ENCODE peak calls at places on chromosomes 11 and 22, in nine cellular contexts. F is ascending aorta, P is tibial artery, Y is left lung, M is thyroid gland, D is IMR-90, Z is body of pancreas, N is pancreas, Q is upper lobe of right lung. E is an unnamed sample. For H3K4me1, the result is how much of the 10 kb centered on the place peaks cover.

GRCh38 chr22:32416556-32417085 is 4.6 kb upstream of the RTCB start:
- DNase-seq in F (no peak), P (no peak), Y (no peak), M (no peak), D (no peak), Z (no peak), N (no peak), Q (no peak), E (peak)

GRCh38 chr22:17563936-17564391 is 666 bp downstream of the SLC25A18 start:
- DNase-seq in F (no peak), P (no peak), Y (no peak), M (no peak), D (peak), Z (no peak), N (no peak), Q (no peak), E (peak)

GRCh38 chr11:57288771-57289579 is 35.8 kb downstream of the TNKS1BP1 start:
- DNase-seq in F (peak), P (no peak), Y (peak), M (no peak), D (peak), Z (no peak), N (no peak), Q (no peak), E (no peak)

GRCh38 chr11:119509969-119510401 is 87.0 kb upstream of the THY1 start:
- DNase-seq in F (peak), P (no peak), Y (no peak), M (no peak), D (peak), Z (no peak), N (no peak), Q (no peak), E (peak)

GRCh38 chr11:111427471-111427912 is 48.4 kb upstream of the POU2AF1 start:
- DNase-seq in F (no peak), P (no peak), Y (no peak), M (peak), D (no peak), Z (no peak), N (no peak), Q (no peak), E (peak)

GRCh38 chr11:124551987-124552386 is 8.5 kb upstream of the OR8B12 start:
- DNase-seq in F (no peak), P (no peak), Y (no peak), M (no peak), D (no peak), Z (no peak), N (no peak), Q (no peak), E (no peak)

GRCh38 chr11:17719028-17719939 is at the start of gene MYOD1:
- DNase-seq in F (peak), P (no peak), Y (no peak), M (no peak), D (no peak), Z (no peak), N (no peak), Q (no peak), E (no peak)

GRCh38 chr22:20111045-20111688 is 4.7 kb upstream of the RANBP1 start:
- DNase-seq in F (no peak), P (no peak), Y (peak), M (no peak), D (peak), Z (no peak), N (no peak), Q (no peak), E (peak)

GRCh38 chr11:67387518-67387917 is 4.3 kb upstream of the RAD9A start:
- DNase-seq in F (no peak), P (no peak), Y (no peak), M (no peak), D (no peak), Z (no peak), N (no peak), Q (no peak), E (no peak)

GRCh38 chr22:27666272-27666997 is 135.1 kb downstream of the MN1 start:
- DNase-seq in F (no peak), P (no peak), Y (no peak), M (no peak), D (no peak), Z (no peak), N (no peak), Q (no peak), E (no peak)

GRCh38 chr11:6413791-6414231 is 5.1 kb downstream of the APBB1 start:
- DNase-seq in F (no peak), P (no peak), Y (no peak), M (peak), D (no peak), Z (no peak), N (no peak), Q (no peak), E (no peak)

GRCh38 chr22:37259540-37260029 is 15.5 kb upstream of the RAC2 start:
- DNase-seq in F (no peak), P (no peak), Y (no peak), M (no peak), D (peak), Z (no peak), N (no peak), Q (peak), E (peak)

GRCh38 chr22:32714458-32715250 is 86.9 kb upstream of the TIMP3 start:
- DNase-seq in F (no peak), P (no peak), Y (no peak), M (no peak), D (no peak), Z (no peak), N (no peak), Q (no peak), E (no peak)

GRCh38 chr11:110086892-110087309 is 6.3 kb upstream of the ZC3H12C start:
- DNase-seq in F (no peak), P (no peak), Y (no peak), M (no peak), D (peak), Z (no peak), N (no peak), Q (no peak), E (no peak)

GRCh38 chr22:27747396-27748256 is 53.9 kb downstream of the MN1 start:
- DNase-seq in F (peak), P (peak), Y (no peak), M (no peak), D (no peak), Z (no peak), N (no peak), Q (no peak), E (no peak)

GRCh38 chr11:72391638-72392423 is 42.5 kb downstream of the CLPB start:
- DNase-seq in F (no peak), P (no peak), Y (no peak), M (no peak), D (no peak), Z (no peak), N (no peak), Q (no peak), E (no peak)

GRCh38 chr11:76265771-76266241 is 59.5 kb upstream of the WNT11 start:
- DNase-seq in F (no peak), P (peak), Y (no peak), M (no peak), D (no peak), Z (no peak), N (peak), Q (no peak), E (no peak)

GRCh38 chr11:65417702-65418430 is 4.7 kb upstream of the NEAT1 start:
- DNase-seq in F (peak), P (peak), Y (peak), M (peak), D (peak), Z (peak), N (peak), Q (peak), E (peak)

GRCh38 chr22:39634530-39635399 is 64.2 kb downstream of the CACNA1I start:
- DNase-seq in F (no peak), P (no peak), Y (peak), M (peak), D (peak), Z (peak), N (no peak), Q (no peak), E (peak)

GRCh38 chr22:21573750-21574494 is 6.4 kb downstream of the UBE2L3 start:
- DNase-seq in F (no peak), P (no peak), Y (no peak), M (no peak), D (no peak), Z (no peak), N (no peak), Q (no peak), E (no peak)

GRCh38 chr22:29661355-29661754 is 57.9 kb downstream of the NF2 start:
- DNase-seq in F (no peak), P (no peak), Y (no peak), M (no peak), D (peak), Z (no peak), N (no peak), Q (no peak), E (no peak)

GRCh38 chr11:119756169-119756568 is 27.2 kb upstream of the NECTIN1 start:
- DNase-seq in F (no peak), P (no peak), Y (no peak), M (no peak), D (no peak), Z (no peak), N (no peak), Q (peak), E (no peak)

DNA sequence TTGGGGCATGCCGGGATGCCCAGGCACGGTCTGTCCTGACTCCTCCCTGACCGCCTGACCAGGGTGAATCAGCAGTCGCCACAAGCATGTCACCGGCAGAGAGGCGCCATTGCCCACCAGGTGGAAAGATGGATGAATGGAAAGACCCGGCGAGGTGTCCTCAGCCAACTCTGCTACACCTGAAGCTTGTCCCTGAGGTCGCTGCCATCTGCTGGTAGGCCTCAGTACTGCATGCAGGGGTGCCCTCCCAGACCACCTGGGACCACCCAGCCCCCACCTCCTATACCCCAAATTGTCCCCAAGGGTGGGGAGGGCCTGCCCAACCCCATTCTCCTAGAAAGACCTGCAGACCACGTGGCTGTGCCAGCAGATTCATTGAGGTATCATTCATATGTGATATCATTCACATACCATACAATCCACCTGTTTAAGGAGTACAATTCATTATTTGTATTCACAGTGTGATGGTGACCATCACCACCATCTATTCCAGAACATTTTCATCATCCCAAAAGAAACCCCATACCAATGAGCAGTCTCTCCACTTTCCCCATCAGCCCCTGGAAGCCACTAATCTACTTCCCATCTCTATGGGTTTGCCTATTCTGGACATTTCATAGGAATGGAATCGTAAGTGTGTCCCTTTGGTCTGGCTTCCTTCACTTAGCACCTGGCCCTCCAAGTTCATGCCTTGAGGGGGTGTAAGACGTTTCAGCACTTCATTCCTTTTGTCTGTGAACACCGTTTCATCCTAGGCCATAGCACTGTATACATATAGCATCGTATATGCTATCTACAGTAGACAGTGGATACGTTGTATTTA is 17.5 kb downstream of the FGF3 start:
- DNase-seq in F (no peak), P (no peak), Y (peak), M (peak), D (no peak), Z (peak), N (peak), Q (no peak), E (peak)
- TF ChIP-seq CTCF in F (peak), P (peak), Y (peak), M (peak), D (peak), Z (peak), N (peak), Q (peak), E (peak)

DNA sequence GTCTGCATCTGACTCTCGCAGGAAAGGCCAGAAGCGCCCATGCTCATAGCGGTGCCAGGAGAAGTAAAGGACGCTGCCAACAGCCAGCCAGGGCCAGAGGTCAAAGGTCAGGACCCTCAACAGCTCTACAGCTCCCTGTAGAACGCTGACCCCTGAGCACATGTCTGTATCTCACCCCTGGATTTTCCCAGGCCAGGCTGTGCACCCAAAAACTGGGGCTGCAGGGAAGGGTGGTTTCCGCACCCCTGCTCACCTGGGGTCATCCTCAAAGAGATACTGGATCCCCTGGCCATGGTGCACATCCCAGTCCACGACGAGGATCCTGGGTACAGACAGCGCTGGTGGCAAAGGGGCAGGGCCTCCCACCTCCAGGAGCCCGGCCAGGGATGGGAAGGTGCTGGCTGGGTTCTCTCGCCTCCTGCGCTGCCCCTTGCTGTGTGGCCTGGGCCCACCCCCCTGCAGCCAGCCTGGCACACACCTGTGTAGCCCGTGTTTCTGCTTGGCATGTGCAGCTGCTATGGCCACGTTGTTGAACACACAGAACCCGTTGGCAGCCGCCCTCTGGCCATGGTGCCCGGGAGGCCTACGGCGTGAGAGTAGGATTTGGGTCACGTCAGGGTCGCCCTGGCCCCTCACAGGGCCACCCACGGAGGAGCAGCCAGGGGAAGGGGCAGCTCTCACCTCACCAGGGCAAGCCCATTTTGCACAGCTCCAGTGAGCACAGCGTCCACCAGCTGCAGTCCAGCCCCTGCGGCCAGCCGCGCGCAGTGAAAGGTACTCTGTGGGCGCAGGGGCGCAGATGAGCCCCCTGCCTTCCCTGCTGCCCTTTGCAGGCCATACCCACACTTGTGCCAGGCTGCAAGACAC is 1.4 kb downstream of the HDAC10 start:
- DNase-seq in F (no peak), P (no peak), Y (no peak), M (no peak), D (no peak), Z (no peak), N (no peak), Q (no peak), E (no peak)
- H3K4me1 ChIP-seq in F (under half), P (under half), Y (half or more), M (under half), D (under half), Z (under half), N (under half), Q (under half), E (under half)

DNA sequence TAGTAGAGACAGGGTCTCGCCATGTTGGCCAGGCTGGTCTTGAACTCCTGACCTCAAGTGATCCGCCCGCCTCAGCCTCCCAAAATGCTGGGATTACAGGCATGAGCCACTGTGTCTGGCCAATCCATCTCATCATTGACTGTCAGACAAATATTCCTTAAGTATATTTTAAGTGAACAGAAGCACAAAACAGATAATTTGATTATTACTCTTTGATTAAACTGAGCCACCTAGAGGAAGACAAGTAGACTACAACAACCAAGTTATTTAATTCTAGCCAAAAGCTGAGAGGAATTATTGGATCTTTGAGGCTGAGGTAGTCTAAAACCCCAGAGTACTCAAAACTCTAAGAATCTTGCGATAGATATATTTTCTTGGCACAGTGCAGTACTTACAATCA is 1.2 kb downstream of the ACRV1 start:
- DNase-seq in F (no peak), P (no peak), Y (no peak), M (no peak), D (peak), Z (no peak), N (no peak), Q (no peak), E (peak)
- TF ChIP-seq CTCF in F (no peak), P (no peak), Y (no peak), M (no peak), D (peak), Z (no peak), N (no peak), Q (no peak), E (peak)

DNA sequence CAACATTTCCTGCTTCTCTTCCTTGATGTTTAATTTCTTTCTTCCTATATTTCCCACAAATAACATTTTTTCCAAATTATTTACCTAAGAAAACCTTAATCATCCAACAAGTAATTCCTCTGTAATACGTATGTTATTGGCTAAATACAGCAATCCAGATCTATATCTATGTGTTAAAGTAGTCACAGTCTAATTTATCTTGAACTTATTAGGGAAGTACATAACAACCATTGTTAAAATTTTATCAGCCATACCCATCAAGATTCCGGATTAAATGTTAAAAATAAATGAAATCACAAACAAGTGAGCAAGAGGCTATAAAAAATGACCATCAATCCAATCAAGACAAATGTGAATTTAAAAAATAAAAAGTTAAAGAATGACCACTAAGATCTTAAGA is 36.5 kb downstream of the RRAS2 start:
- DNase-seq in F (no peak), P (no peak), Y (no peak), M (no peak), D (no peak), Z (no peak), N (no peak), Q (no peak), E (no peak)
- H3K4me1 ChIP-seq in F (under half), P (under half), Y (under half), M (under half), D (under half), Z (under half), N (under half), Q (under half), E (under half)

DNA sequence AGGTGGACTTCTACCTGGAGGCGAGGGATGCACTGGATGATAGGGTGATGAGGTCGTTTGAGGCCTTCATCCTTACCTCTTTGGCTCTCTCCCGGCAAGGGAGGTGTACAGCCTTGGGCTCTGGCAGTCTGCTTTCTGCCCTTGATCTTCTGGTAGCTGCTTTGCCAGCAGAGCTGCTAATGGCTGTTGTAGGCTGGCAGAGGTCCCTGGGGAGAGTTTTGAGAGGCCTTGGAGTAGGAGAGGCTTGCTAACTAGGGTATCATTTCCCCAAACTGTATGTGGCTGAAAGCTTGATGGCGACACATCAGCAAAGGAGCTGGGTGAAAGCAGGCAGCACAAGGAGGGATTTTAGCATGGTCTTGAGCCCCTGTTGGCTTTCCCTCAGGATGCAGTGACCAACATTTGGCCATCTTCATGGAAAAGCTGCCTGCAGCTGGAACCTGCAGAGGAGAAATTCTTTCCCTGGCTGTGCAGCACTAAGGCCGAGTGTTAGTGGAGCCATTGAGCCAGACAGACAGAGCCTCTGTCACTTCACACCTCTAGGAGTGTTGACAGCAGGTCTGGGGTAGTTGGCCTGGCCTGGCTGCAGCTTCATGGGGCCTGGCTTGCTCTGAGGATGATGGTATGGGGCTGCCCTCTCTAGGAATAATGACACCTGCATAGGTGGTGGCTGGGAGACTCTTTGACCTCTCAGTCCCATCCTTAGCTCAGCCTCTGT is 3.5 kb upstream of the AMPD3 start:
- DNase-seq in F (no peak), P (no peak), Y (no peak), M (no peak), D (no peak), Z (no peak), N (no peak), Q (no peak), E (peak)
- TF ChIP-seq CTCF in F (no peak), P (no peak), Y (no peak), M (no peak), D (no peak), Z (no peak), N (no peak), Q (no peak), E (no peak)